ENCODE peak calls at places on chromosomes 3 and 15, in ten cellular contexts. K is A549, V is stomach, O is tibial nerve, Z is GM12878, I is ovary, X is H1, S is SK-N-SH, M is sigmoid colon, Y is suprapubic skin. F is an unnamed sample.

GRCh38 chr3:6743067-6743720 is 117.7 kb upstream of the GRM7 start:
- DNase-seq in K (no peak), V (no peak), O (no peak), Z (no peak), I (no peak), X (no peak), S (no peak), M (no peak), Y (no peak), F (no peak)

GRCh38 chr3:49787536-49787935 is 1.2 kb upstream of the IP6K1 start:
- DNase-seq in K (no peak), V (no peak), O (no peak), Z (no peak), I (no peak), X (no peak), S (no peak), M (peak; percentile 22), Y (peak; percentile 37), F (no peak)

GRCh38 chr3:17359911-17360310 is 382.5 kb downstream of the TBC1D5 start:
- DNase-seq in K (no peak), V (no peak), O (no peak), Z (no peak), I (no peak), X (no peak), S (no peak), M (no peak), Y (no peak), F (no peak)

GRCh38 chr15:50315814-50316630 is 39.0 kb downstream of the GABPB1 start:
- DNase-seq in K (peak; percentile 65), V (no peak), O (no peak), Z (no peak), I (no peak), X (no peak), S (peak; percentile 45), M (no peak), Y (no peak), F (no peak)

GRCh38 chr15:81088496-81088895 is 45.6 kb upstream of the CFAP161 start:
- DNase-seq in K (no peak), V (no peak), O (no peak), Z (no peak), I (no peak), X (peak; percentile 8), S (no peak), M (no peak), Y (no peak), F (no peak)

GRCh38 chr15:75930866-75931265 is 27.2 kb downstream of the FBXO22 start:
- DNase-seq in K (no peak), V (no peak), O (no peak), Z (no peak), I (no peak), X (no peak), S (no peak), M (no peak), Y (no peak), F (no peak)

GRCh38 chr3:171953300-171954022 is 85.9 kb upstream of the FNDC3B start:
- DNase-seq in K (no peak), V (no peak), O (no peak), Z (no peak), I (no peak), X (no peak), S (no peak), M (no peak), Y (no peak), F (no peak)

GRCh38 chr3:53753518-53754183 is 92.6 kb downstream of the CHDH start:
- DNase-seq in K (no peak), V (no peak), O (no peak), Z (no peak), I (no peak), X (no peak), S (no peak), M (no peak), Y (no peak), F (no peak)

GRCh38 chr15:32994810-32995424 is 199.6 kb downstream of the FMN1 start:
- DNase-seq in K (peak; percentile 62), V (no peak), O (no peak), Z (no peak), I (no peak), X (no peak), S (peak; percentile 38), M (no peak), Y (no peak), F (no peak)

GRCh38 chr3:112629425-112629824 is 11.5 kb downstream of the CCDC80 start:
- DNase-seq in K (peak; percentile 70), V (no peak), O (no peak), Z (no peak), I (peak; percentile 61), X (peak; percentile 39), S (no peak), M (peak; percentile 94), Y (no peak), F (peak; percentile 44)

GRCh38 chr15:75840659-75841058 is 2.6 kb upstream of the UBE2Q2 start:
- DNase-seq in K (peak; percentile 71), V (no peak), O (no peak), Z (no peak), I (no peak), X (no peak), S (peak; percentile 20), M (no peak), Y (no peak), F (no peak)

GRCh38 chr15:58466566-58466965 is 34.8 kb downstream of the LIPC start:
- DNase-seq in K (no peak), V (no peak), O (no peak), Z (no peak), I (no peak), X (no peak), S (no peak), M (no peak), Y (no peak), F (no peak)

GRCh38 chr3:160376681-160377080 is 22.3 kb downstream of the IFT80 start:
- DNase-seq in K (no peak), V (no peak), O (no peak), Z (no peak), I (no peak), X (no peak), S (no peak), M (no peak), Y (no peak), F (no peak)

GRCh38 chr3:160379628-160380214 is 19.3 kb downstream of the IFT80 start:
- DNase-seq in K (no peak), V (no peak), O (no peak), Z (no peak), I (no peak), X (no peak), S (no peak), M (no peak), Y (no peak), F (no peak)

GRCh38 chr3:160378331-160379109 is 20.5 kb downstream of the IFT80 start:
- DNase-seq in K (no peak), V (no peak), O (no peak), Z (no peak), I (no peak), X (no peak), S (no peak), M (no peak), Y (no peak), F (no peak)

GRCh38 chr3:160384639-160385312 is 14.2 kb downstream of the IFT80 start:
- DNase-seq in K (no peak), V (no peak), O (no peak), Z (no peak), I (no peak), X (no peak), S (no peak), M (no peak), Y (no peak), F (no peak)

GRCh38 chr3:160381470-160381869 is 17.6 kb downstream of the IFT80 start:
- DNase-seq in K (no peak), V (no peak), O (no peak), Z (no peak), I (no peak), X (no peak), S (no peak), M (no peak), Y (no peak), F (no peak)
- TF ChIP-seq EP300 in K (no peak), V (no peak), O (no peak), Z (no peak), I (no peak), X (no peak), S (no peak), M (no peak), Y (no peak), F (no peak)

DNA sequence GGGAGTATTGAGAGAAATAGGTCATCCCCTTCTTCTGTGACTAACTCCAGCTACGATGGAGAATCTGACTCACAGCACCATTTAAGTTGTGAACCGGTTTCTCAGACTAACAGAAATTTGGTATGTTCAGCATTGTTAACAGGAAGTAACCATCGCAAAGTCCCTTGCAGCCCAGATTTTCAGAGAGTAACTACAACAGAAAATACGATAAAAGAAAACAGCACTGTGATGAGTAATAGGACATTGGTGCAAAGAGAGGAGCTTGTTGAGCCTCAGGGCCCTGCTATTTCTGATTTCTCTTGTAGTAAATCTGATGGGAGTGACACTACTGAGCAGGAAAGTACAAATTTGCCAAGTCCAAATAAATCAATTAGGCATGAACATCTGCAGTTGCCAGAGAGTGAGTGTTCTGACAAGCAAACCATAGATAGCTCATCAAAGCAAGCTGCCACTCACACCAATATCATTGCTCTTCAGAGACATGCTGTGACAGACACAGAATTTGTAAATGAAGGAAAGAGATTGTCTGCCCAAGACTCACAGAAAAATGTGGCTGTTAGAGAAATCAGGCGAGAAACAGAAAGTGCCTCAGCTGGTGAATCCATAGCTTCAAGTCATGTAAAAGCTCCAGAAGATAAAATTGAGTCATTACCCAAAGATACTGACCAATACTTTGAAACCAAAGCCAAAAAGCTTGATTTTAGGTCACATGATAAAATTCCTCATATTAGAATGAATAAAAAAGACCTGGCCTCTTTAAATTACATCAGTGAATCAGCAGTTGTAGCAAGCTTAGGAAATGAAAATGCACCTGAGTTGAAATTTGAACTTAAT is 50.6 kb downstream of the CRYBG3 start:
- DNase-seq in K (no peak), V (no peak), O (no peak), Z (no peak), I (no peak), X (no peak), S (peak; percentile 19), M (no peak), Y (no peak), F (no peak)
- TF ChIP-seq EP300 in K (no peak), V (no peak), O (no peak), Z (no peak), I (no peak), X (no peak), S (peak; percentile 50), M (no peak), Y (no peak), F (no peak)

DNA sequence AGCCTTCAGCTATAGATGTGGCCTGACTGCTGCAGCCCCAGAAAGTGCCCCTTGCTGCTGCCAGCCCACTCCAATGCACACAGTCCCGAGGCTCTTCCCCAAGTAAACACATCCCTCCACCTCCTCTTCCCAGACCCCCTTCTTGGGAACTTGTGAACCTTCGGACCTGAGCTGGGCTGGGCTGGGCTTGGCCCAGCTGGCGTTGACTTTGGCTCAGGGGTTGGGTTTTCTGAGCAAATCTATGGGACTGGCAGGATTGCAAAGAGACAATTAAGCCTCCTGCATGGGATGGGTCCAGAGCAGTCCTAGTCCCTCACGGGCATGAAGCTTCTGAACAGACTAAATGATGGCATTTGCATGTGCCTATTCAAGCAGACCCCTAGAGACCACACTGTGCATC is 14.7 kb downstream of the VIPR1 start:
- DNase-seq in K (no peak), V (no peak), O (no peak), Z (no peak), I (no peak), X (no peak), S (no peak), M (no peak), Y (no peak), F (peak; percentile 61)
- TF ChIP-seq EP300 in K (no peak), V (no peak), O (no peak), Z (no peak), I (no peak), X (no peak), S (no peak), M (no peak), Y (no peak), F (no peak)

GRCh38 chr3:77150028-77150427 is 110.1 kb downstream of the ROBO2 start:
- DNase-seq in K (no peak), V (no peak), O (no peak), Z (no peak), I (no peak), X (no peak), S (no peak), M (no peak), Y (no peak), F (no peak)
- TF ChIP-seq EP300 in K (no peak), V (no peak), O (no peak), Z (no peak), I (no peak), X (no peak), S (no peak), M (no peak), Y (no peak), F (no peak)